ENCODE peak calls at places on chromosomes 12 and 14, in four cellular contexts. F is transverse colon; T is germinal center; P is stimulated activated CD8-positive, alpha-beta memory T cell treated with anti-CD3 and anti-CD28 coated beads, Interleukin-2, amount 100 ng/mL, for 1 hour. Z is an unnamed sample.

GRCh38 chr12:132266370-132266769 is 63.0 kb downstream of the GALNT9 start:
- DNase-seq in F (no peak), P (no peak), T (no peak), Z (no peak)

GRCh38 chr12:116718578-116719454 is 19.1 kb downstream of the SPRING1 start:
- DNase-seq in F (no peak), P (no peak), T (no peak), Z (no peak)

GRCh38 chr14:54343276-54344121 is 53.3 kb upstream of the CDKN3 start:
- DNase-seq in T (no peak), P (no peak), F (no peak), Z (no peak)

GRCh38 chr12:92929957-92930356 is 862 bp upstream of the EEA1 start:
- DNase-seq in T (no peak), P (no peak), F (no peak), Z (no peak)

GRCh38 chr14:96082420-96083300 is 43.5 kb downstream of the C14orf132 start:
- DNase-seq in F (no peak), T (no peak), P (no peak), Z (no peak)

GRCh38 chr14:106790189-106791036 is 1264.0 kb downstream of the TMEM121 start:
- DNase-seq in T (peak; percentile 77), P (peak; percentile 43), F (peak; percentile 89), Z (peak; percentile 35)

GRCh38 chr12:120394483-120395367 is 25.8 kb upstream of the MSI1 start:
- DNase-seq in F (peak; percentile 70), T (no peak), P (no peak), Z (no peak)

GRCh38 chr12:25382311-25383106 is 131.8 kb upstream of the KRAS start:
- DNase-seq in F (peak; percentile 39), P (no peak), T (no peak), Z (no peak)

GRCh38 chr12:103495158-103495782 is 498 bp downstream of the C12orf42 start:
- DNase-seq in P (peak; percentile 28), T (peak; percentile 50), F (peak; percentile 42), Z (peak; percentile 30)

GRCh38 chr14:90903101-90903500 is 86.9 kb upstream of the TTC7B start:
- DNase-seq in P (peak; percentile 20), F (peak; percentile 69), T (peak; percentile 64), Z (peak; percentile 32)

GRCh38 chr12:27513155-27513824 is 10.7 kb upstream of the PPFIBP1 start:
- DNase-seq in F (no peak), P (no peak), T (no peak), Z (no peak)

GRCh38 chr14:30462358-30462757 is 96.6 kb upstream of the G2E3 start:
- DNase-seq in T (no peak), F (no peak), P (no peak), Z (no peak)

GRCh38 chr14:67551940-67552339 is 18.9 kb downstream of the PLEKHH1 start:
- DNase-seq in F (no peak), P (no peak), T (no peak), Z (no peak)

GRCh38 chr12:6708968-6709394 is 8.4 kb upstream of the PIANP start:
- DNase-seq in P (no peak), F (no peak), T (no peak), Z (no peak)

GRCh38 chr14:40574780-40575179 is 1031.9 kb upstream of the LRFN5 start:
- DNase-seq in P (no peak), F (no peak), T (no peak), Z (no peak)

GRCh38 chr12:6141048-6141447 is 16.6 kb upstream of the VWF start:
- DNase-seq in T (peak; percentile 29), P (no peak), F (no peak), Z (no peak)

GRCh38 chr14:94180655-94181271 is 6.6 kb downstream of the PPP4R4 start:
- DNase-seq in F (no peak), T (peak; percentile 43), P (no peak), Z (no peak)

GRCh38 chr12:25458047-25458552 is 95.0 kb downstream of the LMNTD1 start:
- DNase-seq in P (no peak), T (no peak), F (no peak), Z (no peak)

GRCh38 chr12:50099302-50100008 is 4.4 kb upstream of the GPD1 start:
- DNase-seq in F (no peak), P (no peak), T (no peak), Z (no peak)

GRCh38 chr12:105444050-105444808 is 113.7 kb downstream of the C12orf75 start:
- DNase-seq in T (no peak), F (no peak), P (no peak), Z (no peak)

GRCh38 chr14:72786377-72787350 is 107.2 kb downstream of the DPF3 start:
- DNase-seq in P (no peak), T (no peak), F (no peak), Z (no peak)

GRCh38 chr14:65940056-65940735 is 527.7 kb downstream of the FUT8 start:
- DNase-seq in F (no peak), T (peak; percentile 14), P (no peak), Z (no peak)

GRCh38 chr14:60161176-60162107 is 3.8 kb downstream of the DHRS7 start:
- DNase-seq in P (no peak), F (no peak), T (no peak), Z (no peak)

GRCh38 chr14:59097681-59098080 is 90.8 kb upstream of the DAAM1 start:
- DNase-seq in F (no peak), P (no peak), T (no peak), Z (no peak)

GRCh38 chr12:27573972-27574371 is 50.0 kb downstream of the PPFIBP1 start:
- DNase-seq in P (no peak), F (no peak), T (no peak), Z (no peak)

GRCh38 chr14:32081901-32082300 is 4.8 kb downstream of the ARHGAP5 start:
- DNase-seq in P (no peak), T (no peak), F (no peak), Z (no peak)

GRCh38 chr14:89445252-89445973 is 28.4 kb upstream of the FOXN3 start:
- DNase-seq in F (no peak), T (no peak), P (no peak), Z (no peak)

GRCh38 chr12:124621296-124621660 is 53.9 kb upstream of the NCOR2 start:
- DNase-seq in T (no peak), P (no peak), F (peak; percentile 41), Z (no peak)

GRCh38 chr12:22631863-22632463 is 7.0 kb downstream of the ETNK1 start:
- DNase-seq in T (peak; percentile 10), F (no peak), P (no peak), Z (no peak)